ENCODE peak calls at places on chromosomes 11 and 22, in six cellular contexts. J, H, T, D, Y and I are unnamed samples.

GRCh38 chr11:72588656-72589410 is 85.4 kb downstream of the PDE2A start:
- DNase-seq in J (no peak), H (no peak), T (no peak), D (no peak), Y (no peak), I (no peak)

GRCh38 chr22:25841775-25842174 is 99.8 kb downstream of the MYO18B start:
- DNase-seq in J (no peak), H (no peak), T (no peak), D (no peak), Y (no peak), I (no peak)

GRCh38 chr11:121194731-121195596 is 93.9 kb downstream of the TECTA start:
- DNase-seq in J (peak; percentile 43), H (peak; percentile 65), T (no peak), D (no peak), Y (no peak), I (no peak)

GRCh38 chr11:80586464-80586863 is 1145.6 kb upstream of the TENM4 start:
- DNase-seq in J (no peak), H (no peak), T (no peak), D (no peak), Y (no peak), I (no peak)

GRCh38 chr11:123653997-123654565 is 343 bp downstream of the SCN3B start:
- DNase-seq in J (peak; percentile 84), H (peak; percentile 42), T (peak; percentile 47), D (peak; percentile 58), Y (peak; percentile 58), I (no peak)

GRCh38 chr22:21698430-21699329 is 32.9 kb downstream of the PPIL2 start:
- DNase-seq in J (no peak), H (peak; percentile 33), T (no peak), D (peak; percentile 63), Y (peak; percentile 70), I (no peak)

GRCh38 chr22:36966851-36967535 is 52.3 kb downstream of the TST start:
- DNase-seq in J (no peak), H (no peak), T (no peak), D (no peak), Y (no peak), I (no peak)

GRCh38 chr22:37016134-37016910 is 2.9 kb downstream of the TST start:
- DNase-seq in J (no peak), H (no peak), T (peak; percentile 87), D (no peak), Y (no peak), I (no peak)

GRCh38 chr11:107898270-107898669 is 30.0 kb upstream of the RAB39A start:
- DNase-seq in J (no peak), H (peak; percentile 59), T (no peak), D (no peak), Y (no peak), I (no peak)

GRCh38 chr11:43986327-43986726 is 43.9 kb downstream of the C11orf96 start:
- DNase-seq in J (no peak), H (no peak), T (no peak), D (no peak), Y (no peak), I (no peak)

GRCh38 chr11:68968306-68969255 is 12.2 kb downstream of the MRGPRD start:
- DNase-seq in J (peak; percentile 2), H (no peak), T (no peak), D (no peak), Y (no peak), I (no peak)
- TF ChIP-seq CTCF in J (no peak), H (no peak), T (no peak), D (no peak), Y (no peak), I (no peak)

GRCh38 chr22:43745783-43746356 is 66.2 kb downstream of the EFCAB6 start:
- DNase-seq in J (no peak), H (no peak), T (no peak), D (no peak), Y (no peak), I (no peak)

GRCh38 chr22:43740587-43741270 is 71.4 kb downstream of the EFCAB6 start:
- DNase-seq in J (no peak), H (no peak), T (no peak), D (no peak), Y (no peak), I (no peak)

GRCh38 chr22:43742551-43742950 is 69.6 kb downstream of the EFCAB6 start:
- DNase-seq in J (no peak), H (no peak), T (no peak), D (no peak), Y (no peak), I (no peak)

GRCh38 chr22:43743929-43744643 is 68.0 kb downstream of the EFCAB6 start:
- DNase-seq in J (no peak), H (no peak), T (no peak), D (no peak), Y (no peak), I (no peak)

GRCh38 chr22:43743131-43743530 is 69.0 kb downstream of the EFCAB6 start:
- DNase-seq in J (peak; percentile 51), H (no peak), T (no peak), D (no peak), Y (no peak), I (no peak)
- TF ChIP-seq CTCF in J (no peak), H (peak; percentile 11), T (no peak), D (no peak), Y (no peak), I (peak; percentile 56)

GRCh38 chr11:5837695-5838094 is 4.0 kb downstream of the OR52E6 start:
- DNase-seq in J (no peak), H (no peak), T (no peak), D (no peak), Y (no peak), I (no peak)

GRCh38 chr11:5846689-5847088 is 5.0 kb upstream of the OR52E6 start:
- DNase-seq in J (no peak), H (no peak), T (no peak), D (no peak), Y (no peak), I (no peak)

GRCh38 chr11:5841797-5842196 is at the start of gene OR52E6:
- DNase-seq in J (no peak), H (no peak), T (no peak), D (no peak), Y (no peak), I (no peak)
- TF ChIP-seq CTCF in J (no peak), H (no peak), T (no peak), D (no peak), Y (no peak), I (no peak)

DNA sequence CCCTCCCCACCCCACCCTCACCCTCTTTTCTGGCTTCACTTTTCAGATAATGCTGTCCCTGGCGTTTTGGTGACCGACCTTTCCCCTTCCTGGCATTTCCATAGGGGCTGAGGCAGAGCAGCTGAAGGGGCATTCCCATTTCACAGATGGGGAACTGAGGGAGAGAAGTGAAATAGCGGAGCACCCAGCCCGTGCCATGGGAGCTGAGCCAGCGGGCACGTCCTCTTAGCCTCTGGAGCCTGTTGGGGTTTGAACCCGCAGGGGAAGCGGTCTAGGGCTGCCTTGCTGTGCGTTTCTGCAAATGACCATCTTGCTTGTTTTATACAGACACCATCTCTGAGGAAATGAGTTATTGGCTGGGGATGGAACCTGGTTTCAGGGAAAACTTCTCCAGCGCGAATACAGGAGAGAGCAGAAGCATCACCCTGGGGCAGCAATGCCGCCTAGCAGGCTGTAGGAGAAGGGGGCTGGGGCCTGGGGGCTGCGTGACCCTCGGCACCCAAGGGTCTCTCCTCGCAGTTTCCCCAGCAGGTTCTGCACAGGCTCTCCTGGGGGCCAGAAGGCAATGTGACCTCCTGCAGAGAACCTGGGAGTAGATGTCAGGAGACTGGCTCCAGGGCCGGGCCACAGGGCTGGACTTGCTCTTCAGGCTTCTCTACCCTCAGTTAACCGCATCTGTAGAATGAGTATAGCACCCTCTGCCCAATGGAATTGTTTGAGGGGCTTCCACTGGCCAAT is 1.5 kb downstream of the PTPRJ start:
- DNase-seq in J (no peak), H (no peak), T (peak; percentile 77), D (peak; percentile 29), Y (peak; percentile 31), I (no peak)
- TF ChIP-seq CTCF in J (no peak), H (no peak), T (no peak), D (no peak), Y (no peak), I (no peak)

GRCh38 chr22:49147171-49147570 is 680.5 kb downstream of the BRD1 start:
- DNase-seq in J (no peak), H (no peak), T (no peak), D (no peak), Y (no peak), I (no peak)

GRCh38 chr22:49149721-49150608 is 677.7 kb downstream of the BRD1 start:
- DNase-seq in J (no peak), H (no peak), T (no peak), D (no peak), Y (no peak), I (no peak)

GRCh38 chr22:49147617-49148175 is 680.0 kb downstream of the BRD1 start:
- DNase-seq in J (no peak), H (no peak), T (no peak), D (no peak), Y (no peak), I (no peak)

GRCh38 chr22:49150801-49151221 is 676.9 kb downstream of the BRD1 start:
- DNase-seq in J (no peak), H (no peak), T (peak; percentile 36), D (no peak), Y (no peak), I (no peak)

DNA sequence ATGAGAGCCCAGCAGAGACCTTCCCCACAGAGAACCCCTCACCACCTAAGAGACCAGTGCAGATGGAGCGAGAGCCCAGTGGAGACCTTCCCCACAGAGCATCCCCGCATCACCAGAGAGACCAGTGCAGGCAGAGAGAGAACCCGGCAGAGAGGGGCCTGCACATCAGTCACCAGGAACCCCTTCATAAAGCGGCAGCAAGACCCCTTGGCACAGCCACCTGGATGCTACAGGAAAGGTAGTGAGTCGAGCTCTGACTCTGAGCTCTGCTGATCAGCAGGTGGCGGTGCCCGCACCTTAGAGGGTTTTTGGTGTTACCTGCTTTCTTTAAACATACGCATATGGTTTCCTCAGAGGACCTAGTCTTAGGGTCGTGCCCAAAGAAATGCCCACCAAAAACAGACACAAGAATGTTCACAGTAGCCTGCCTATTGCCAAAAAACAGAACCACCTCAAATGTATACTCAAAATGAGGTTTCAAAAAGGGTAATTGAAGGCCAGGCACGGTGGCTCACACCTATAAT is 678.7 kb downstream of the BRD1 start:
- DNase-seq in J (no peak), H (no peak), T (no peak), D (no peak), Y (no peak), I (no peak)
- TF ChIP-seq CTCF in J (no peak), H (no peak), T (no peak), D (no peak), Y (no peak), I (no peak)

GRCh38 chr11:64643927-64644326 is 52.9 kb downstream of the SLC22A12 start:
- DNase-seq in J (no peak), H (no peak), T (no peak), D (no peak), Y (no peak), I (no peak)

GRCh38 chr11:64642418-64642735 is 51.4 kb downstream of the SLC22A12 start:
- DNase-seq in J (no peak), H (no peak), T (no peak), D (no peak), Y (no peak), I (no peak)

GRCh38 chr11:64642876-64643257 is 51.8 kb downstream of the SLC22A12 start:
- DNase-seq in J (no peak), H (no peak), T (no peak), D (no peak), Y (no peak), I (no peak)

GRCh38 chr11:64643258-64643881 is 52.4 kb downstream of the SLC22A12 start:
- DNase-seq in J (peak; percentile 69), H (no peak), T (no peak), D (no peak), Y (no peak), I (no peak)

GRCh38 chr11:64644348-64645242 is 53.6 kb downstream of the SLC22A12 start:
- DNase-seq in J (no peak), H (no peak), T (no peak), D (no peak), Y (no peak), I (no peak)
- TF ChIP-seq CTCF in J (peak; percentile 41), H (no peak), T (no peak), D (no peak), Y (no peak), I (peak; percentile 56)